ENCODE peak calls at places on chromosomes 5 and 9, in six cellular contexts. S is lung, W is mesendoderm, F is left lung, B is tibial artery, O is Peyer's patch. H is an unnamed sample.

GRCh38 chr5:72092074-72092473 is 15.2 kb upstream of the MAP1B start:
- DNase-seq in S (no peak), W (no peak), F (no peak), B (no peak), O (no peak), H (no peak)

GRCh38 chr5:142878111-142878510 is 107.9 kb downstream of the ARHGAP26 start:
- DNase-seq in S (no peak), W (no peak), F (no peak), B (no peak), O (no peak), H (no peak)

GRCh38 chr9:98530275-98530674 is 178.5 kb downstream of the GABBR2 start:
- DNase-seq in S (no peak), W (no peak), F (no peak), B (no peak), O (no peak), H (no peak)

GRCh38 chr5:54087436-54087835 is 222.9 kb downstream of the ARL15 start:
- DNase-seq in S (no peak), W (no peak), F (no peak), B (no peak), O (no peak), H (no peak)

GRCh38 chr5:61184708-61185107 is 22.4 kb upstream of the SMIM15 start:
- DNase-seq in S (no peak), W (no peak), F (no peak), B (no peak), O (no peak), H (no peak)

GRCh38 chr5:13930721-13931246 is 13.7 kb downstream of the DNAH5 start:
- DNase-seq in S (no peak), W (no peak), F (no peak), B (no peak), O (no peak), H (no peak)

GRCh38 chr9:38126730-38127129 is 57.7 kb upstream of the SHB start:
- DNase-seq in S (no peak), W (no peak), F (no peak), B (no peak), O (no peak), H (no peak)

GRCh38 chr9:23123048-23123632 is 676.5 kb downstream of the DMRTA1 start:
- DNase-seq in S (no peak), W (peak; percentile 48), F (no peak), B (no peak), O (no peak), H (peak; percentile 7)

GRCh38 chr9:126448865-126449577 is 122.4 kb downstream of the MVB12B start:
- DNase-seq in S (no peak), W (no peak), F (no peak), B (no peak), O (no peak), H (peak; percentile 61)

GRCh38 chr5:179185256-179186091 is 125.3 kb downstream of the ZNF354C start:
- DNase-seq in S (no peak), W (no peak), F (no peak), B (no peak), O (peak; percentile 26), H (peak; percentile 78)

GRCh38 chr9:2026598-2026997 is 11.5 kb downstream of the SMARCA2 start:
- DNase-seq in S (no peak), W (no peak), F (no peak), B (no peak), O (no peak), H (no peak)

GRCh38 chr9:38298904-38299303 is 93.6 kb upstream of the ALDH1B1 start:
- DNase-seq in S (no peak), W (no peak), F (no peak), B (no peak), O (no peak), H (no peak)

GRCh38 chr5:72234265-72234700 is 85.8 kb downstream of the MRPS27 start:
- DNase-seq in S (no peak), W (peak; percentile 55), F (no peak), B (no peak), O (no peak), H (no peak)

GRCh38 chr5:56328753-56329560 is 95.8 kb upstream of the ANKRD55 start:
- DNase-seq in S (no peak), W (peak; percentile 88), F (no peak), B (no peak), O (no peak), H (no peak)
- H3K4me3 ChIP-seq in S (no peak overlapping the region), W (no peak overlapping the region), F (no peak overlapping the region), B (no peak overlapping the region), O (no peak overlapping the region), H (no peak overlapping the region)

DNA sequence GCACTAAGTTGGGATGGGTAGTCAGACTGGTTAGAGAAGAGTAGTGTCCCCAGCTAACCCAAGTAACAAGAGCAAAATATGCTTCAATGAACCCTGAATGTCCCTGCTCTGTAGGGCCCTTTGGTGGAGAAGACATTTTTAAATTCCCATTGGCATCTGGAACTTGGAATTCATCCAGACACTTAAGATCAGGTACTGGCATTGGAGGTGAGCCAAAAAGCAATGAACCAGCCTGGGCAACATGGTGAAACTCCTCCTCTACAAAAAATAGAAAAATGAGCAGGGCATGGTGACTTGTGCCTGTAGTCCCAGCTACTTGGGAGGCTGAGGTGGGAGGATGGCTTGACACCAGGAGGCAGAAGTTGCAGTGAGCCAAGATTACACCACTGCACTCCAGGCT is 58.9 kb upstream of the ZNF618 start:
- DNase-seq in S (no peak), W (no peak), F (no peak), B (no peak), O (no peak), H (no peak)
- H3K27me3 ChIP-seq in S (no peaks in the 10 kb centered on the region), W (no peaks in the 10 kb centered on the region), F (no peaks in the 10 kb centered on the region), B (no peaks in the 10 kb centered on the region), O (no peaks in the 10 kb centered on the region), H (no peaks in the 10 kb centered on the region)

GRCh38 chr5:2740051-2740848 is 11.2 kb downstream of the IRX2 start:
- DNase-seq in S (no peak), W (peak; percentile 30), F (no peak), B (no peak), O (no peak), H (peak; percentile 69)

GRCh38 chr5:2741946-2742345 is 9.5 kb downstream of the IRX2 start:
- DNase-seq in S (peak; percentile 22), W (no peak), F (no peak), B (no peak), O (no peak), H (no peak)

GRCh38 chr5:2739360-2740050 is 12.0 kb downstream of the IRX2 start:
- DNase-seq in S (no peak), W (peak; percentile 43), F (no peak), B (no peak), O (no peak), H (peak; percentile 77)

GRCh38 chr5:2742921-2743679 is 8.4 kb downstream of the IRX2 start:
- DNase-seq in S (peak; percentile 29), W (no peak), F (no peak), B (no peak), O (no peak), H (peak; percentile 77)

DNA sequence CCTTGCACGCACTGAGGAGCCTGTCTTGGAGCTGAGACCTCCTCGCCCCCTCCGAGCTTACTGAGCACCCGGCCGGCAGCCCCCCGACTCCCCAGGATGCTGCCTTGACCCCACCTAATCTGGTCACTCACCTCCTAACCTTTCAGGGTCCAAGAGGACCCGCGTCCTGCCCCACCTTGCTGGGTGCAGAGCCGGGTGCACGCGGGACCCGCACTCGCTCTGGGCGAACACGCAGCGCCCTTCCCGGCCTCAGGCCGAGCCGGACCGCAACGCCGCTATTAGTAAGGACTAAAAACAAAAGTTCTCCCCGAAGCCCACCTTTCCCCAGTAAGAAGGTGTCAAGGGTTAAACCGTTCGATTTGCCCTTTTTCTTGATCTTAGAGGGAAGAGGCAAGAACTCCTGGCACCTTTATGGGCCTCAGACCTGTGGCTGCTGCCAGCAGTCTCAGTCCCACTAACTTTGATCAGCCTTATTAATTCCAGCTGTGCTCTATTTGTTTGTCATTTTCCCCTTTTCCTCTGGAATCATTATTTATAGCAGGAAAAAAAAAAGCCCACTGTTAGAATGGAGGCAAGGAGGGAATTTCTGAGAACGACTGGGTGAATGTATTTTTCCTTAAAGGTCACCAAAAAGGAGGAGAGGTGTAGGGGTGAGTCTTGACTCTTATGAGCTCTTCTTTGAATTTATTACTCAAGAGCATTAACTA is 10.5 kb downstream of the IRX2 start:
- DNase-seq in S (peak; percentile 28), W (no peak), F (no peak), B (no peak), O (no peak), H (no peak)
- H3K4me3 ChIP-seq in S (no peak overlapping the region), W (no peak overlapping the region), F (no peak overlapping the region), B (no peak overlapping the region), O (no peak overlapping the region), H (no peak overlapping the region)

GRCh38 chr5:176740131-176740701 is 70.1 kb upstream of the UNC5A start:
- DNase-seq in S (no peak), W (no peak), F (peak; percentile 19), B (no peak), O (no peak), H (peak; percentile 23)

GRCh38 chr5:176737746-176738699 is 72.3 kb upstream of the UNC5A start:
- DNase-seq in S (no peak), W (no peak), F (peak; percentile 19), B (peak; percentile 12), O (no peak), H (peak; percentile 18)

GRCh38 chr5:176740702-176741565 is 69.4 kb upstream of the UNC5A start:
- DNase-seq in S (no peak), W (no peak), F (peak; percentile 22), B (no peak), O (peak; percentile 40), H (peak; percentile 45)

GRCh38 chr5:176738851-176739250 is 71.5 kb upstream of the UNC5A start:
- DNase-seq in S (no peak), W (no peak), F (peak; percentile 23), B (no peak), O (no peak), H (peak; percentile 26)

DNA sequence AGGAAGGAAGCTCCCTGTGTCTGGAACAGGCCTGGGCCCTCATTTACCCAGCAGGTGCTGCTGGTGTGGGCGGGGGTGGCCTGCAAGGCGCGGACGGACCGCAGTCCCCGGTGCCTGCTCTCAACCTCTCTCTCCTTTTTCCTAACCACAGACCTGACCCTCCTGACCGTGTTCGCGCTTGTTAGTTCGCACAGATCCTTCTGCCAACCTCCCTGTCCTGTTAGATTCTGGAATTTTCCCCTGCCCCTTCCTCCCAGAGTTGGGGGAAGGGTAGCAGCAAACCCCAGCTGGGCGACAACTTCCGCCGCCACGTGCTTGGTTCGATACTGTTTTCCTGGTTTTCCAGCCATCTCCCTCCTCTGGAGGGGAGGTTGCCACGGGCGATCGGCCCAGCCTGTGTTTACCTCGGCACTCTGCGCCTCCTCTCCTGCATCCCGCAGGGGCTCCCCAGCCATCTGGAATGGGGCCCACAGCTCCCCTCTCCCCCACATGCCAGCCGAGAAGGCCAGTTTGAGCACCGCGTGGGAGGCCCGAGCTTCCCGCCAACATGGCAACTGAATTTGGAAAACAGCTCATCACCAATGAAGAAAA is 70.8 kb upstream of the UNC5A start:
- DNase-seq in S (no peak), W (peak; percentile 63), F (peak; percentile 16), B (no peak), O (no peak), H (peak; percentile 79)
- H3K27me3 ChIP-seq in S (no peaks in the 10 kb centered on the region), W (no peaks in the 10 kb centered on the region), F (peaks cover 100% of the 10 kb centered on the region), B (peaks cover 87% of the 10 kb centered on the region), O (peaks cover 21% of the 10 kb centered on the region), H (peaks cover 26% of the 10 kb centered on the region)

H was measured in H7.